ENCODE peak calls at places on chromosomes 1 and 21, in six cellular contexts. One of them, this sample, is unnamed.

GRCh38 chr21:26072891-26073615 is 97.5 kb downstream of the APP start:
- DNase-seq in naive B cell: no peak
- DNase-seq in activated gamma-delta T cell treated with Interleukin-2 at 50 U/mL for 16 hours: no peak
- DNase-seq in activated B cell treated with CpG ODN at 0.5 μM for 24 hours: no peak
- DNase-seq in brain microvascular endothelial cell: peak; percentile 87
- DNase-seq in AG04450: peak; percentile 44
- DNase-seq in this sample: no peak

GRCh38 chr1:188169971-188170370 is 1341.2 kb downstream of the PLA2G4A start:
- DNase-seq in brain microvascular endothelial cell: no peak
- DNase-seq in activated B cell treated with CpG ODN at 0.5 μM for 24 hours: no peak
- DNase-seq in AG04450: no peak
- DNase-seq in activated gamma-delta T cell treated with Interleukin-2 at 50 U/mL for 16 hours: no peak
- DNase-seq in naive B cell: no peak
- DNase-seq in this sample: no peak

GRCh38 chr1:209383907-209384709 is 199.4 kb upstream of the CAMK1G start:
- DNase-seq in brain microvascular endothelial cell: no peak
- DNase-seq in naive B cell: no peak
- DNase-seq in activated gamma-delta T cell treated with Interleukin-2 at 50 U/mL for 16 hours: no peak
- DNase-seq in activated B cell treated with CpG ODN at 0.5 μM for 24 hours: no peak
- DNase-seq in AG04450: no peak
- DNase-seq in this sample: no peak

GRCh38 chr1:100734716-100735115 is 15.2 kb downstream of the VCAM1 start:
- DNase-seq in AG04450: peak; percentile 37
- DNase-seq in activated gamma-delta T cell treated with Interleukin-2 at 50 U/mL for 16 hours: no peak
- DNase-seq in brain microvascular endothelial cell: no peak
- DNase-seq in naive B cell: no peak
- DNase-seq in activated B cell treated with CpG ODN at 0.5 μM for 24 hours: no peak
- DNase-seq in this sample: no peak

GRCh38 chr1:174428033-174428432 is 19.7 kb upstream of the GPR52 start:
- DNase-seq in brain microvascular endothelial cell: peak; percentile 1
- DNase-seq in activated gamma-delta T cell treated with Interleukin-2 at 50 U/mL for 16 hours: no peak
- DNase-seq in naive B cell: no peak
- DNase-seq in activated B cell treated with CpG ODN at 0.5 μM for 24 hours: no peak
- DNase-seq in AG04450: no peak
- DNase-seq in this sample: no peak

GRCh38 chr1:232084584-232085223 is 458.1 kb downstream of the DISC1 start:
- DNase-seq in activated B cell treated with CpG ODN at 0.5 μM for 24 hours: no peak
- DNase-seq in brain microvascular endothelial cell: peak; percentile 2
- DNase-seq in naive B cell: no peak
- DNase-seq in AG04450: no peak
- DNase-seq in activated gamma-delta T cell treated with Interleukin-2 at 50 U/mL for 16 hours: no peak
- DNase-seq in this sample: no peak

GRCh38 chr1:244322791-244323521 is 128.8 kb downstream of the ADSS2 start:
- DNase-seq in activated B cell treated with CpG ODN at 0.5 μM for 24 hours: no peak
- DNase-seq in brain microvascular endothelial cell: peak; percentile 95
- DNase-seq in naive B cell: no peak
- DNase-seq in activated gamma-delta T cell treated with Interleukin-2 at 50 U/mL for 16 hours: peak; percentile 46
- DNase-seq in AG04450: peak; percentile 82
- DNase-seq in this sample: peak; percentile 86

GRCh38 chr1:204972461-204972860 is 70.6 kb upstream of the CNTN2 start:
- DNase-seq in brain microvascular endothelial cell: no peak
- DNase-seq in naive B cell: no peak
- DNase-seq in AG04450: no peak
- DNase-seq in activated B cell treated with CpG ODN at 0.5 μM for 24 hours: no peak
- DNase-seq in activated gamma-delta T cell treated with Interleukin-2 at 50 U/mL for 16 hours: no peak
- DNase-seq in this sample: no peak

GRCh38 chr1:205588691-205589445 is 42.9 kb downstream of the ELK4 start:
- DNase-seq in naive B cell: no peak
- DNase-seq in activated gamma-delta T cell treated with Interleukin-2 at 50 U/mL for 16 hours: no peak
- DNase-seq in AG04450: no peak
- DNase-seq in brain microvascular endothelial cell: peak; percentile 56
- DNase-seq in activated B cell treated with CpG ODN at 0.5 μM for 24 hours: no peak
- DNase-seq in this sample: no peak

GRCh38 chr1:111720274-111720976 is 18.8 kb downstream of the INKA2 start:
- DNase-seq in AG04450: no peak
- DNase-seq in brain microvascular endothelial cell: no peak
- DNase-seq in naive B cell: no peak
- DNase-seq in activated gamma-delta T cell treated with Interleukin-2 at 50 U/mL for 16 hours: no peak
- DNase-seq in activated B cell treated with CpG ODN at 0.5 μM for 24 hours: no peak
- DNase-seq in this sample: no peak

GRCh38 chr1:1815606-1816281 is 37.5 kb upstream of the NADK start:
- DNase-seq in brain microvascular endothelial cell: no peak
- DNase-seq in naive B cell: no peak
- DNase-seq in activated B cell treated with CpG ODN at 0.5 μM for 24 hours: no peak
- DNase-seq in activated gamma-delta T cell treated with Interleukin-2 at 50 U/mL for 16 hours: no peak
- DNase-seq in AG04450: no peak
- DNase-seq in this sample: no peak

GRCh38 chr1:24969616-24970398 is 39.7 kb upstream of the RUNX3 start:
- DNase-seq in naive B cell: no peak
- DNase-seq in activated B cell treated with CpG ODN at 0.5 μM for 24 hours: no peak
- DNase-seq in activated gamma-delta T cell treated with Interleukin-2 at 50 U/mL for 16 hours: no peak
- DNase-seq in brain microvascular endothelial cell: no peak
- DNase-seq in AG04450: no peak
- DNase-seq in this sample: no peak

GRCh38 chr1:54886724-54887664 is at the start of gene DHCR24:
- DNase-seq in activated gamma-delta T cell treated with Interleukin-2 at 50 U/mL for 16 hours: peak; percentile 58
- DNase-seq in activated B cell treated with CpG ODN at 0.5 μM for 24 hours: peak; percentile 71
- DNase-seq in naive B cell: peak; percentile 69
- DNase-seq in brain microvascular endothelial cell: peak; percentile 70
- DNase-seq in AG04450: no peak
- DNase-seq in this sample: peak; percentile 41

GRCh38 chr1:201126832-201127754 is at the start of gene ASCL5:
- DNase-seq in activated B cell treated with CpG ODN at 0.5 μM for 24 hours: no peak
- DNase-seq in activated gamma-delta T cell treated with Interleukin-2 at 50 U/mL for 16 hours: no peak
- DNase-seq in naive B cell: no peak
- DNase-seq in brain microvascular endothelial cell: peak; percentile 43
- DNase-seq in AG04450: no peak
- DNase-seq in this sample: peak; percentile 47

GRCh38 chr21:28436286-28436932 is 556.3 kb downstream of the LTN1 start:
- DNase-seq in naive B cell: no peak
- DNase-seq in brain microvascular endothelial cell: peak; percentile 37
- DNase-seq in activated gamma-delta T cell treated with Interleukin-2 at 50 U/mL for 16 hours: no peak
- DNase-seq in AG04450: no peak
- DNase-seq in activated B cell treated with CpG ODN at 0.5 μM for 24 hours: no peak
- DNase-seq in this sample: no peak

GRCh38 chr1:27979151-27979858 is 19.5 kb downstream of the XKR8 start:
- DNase-seq in activated gamma-delta T cell treated with Interleukin-2 at 50 U/mL for 16 hours: no peak
- DNase-seq in activated B cell treated with CpG ODN at 0.5 μM for 24 hours: no peak
- DNase-seq in AG04450: peak; percentile 48
- DNase-seq in brain microvascular endothelial cell: peak; percentile 28
- DNase-seq in naive B cell: peak; percentile 43
- DNase-seq in this sample: no peak

GRCh38 chr21:46458315-46459023 is at the start of gene DIP2A:
- DNase-seq in AG04450: peak; percentile 88
- DNase-seq in activated B cell treated with CpG ODN at 0.5 μM for 24 hours: peak; percentile 95
- DNase-seq in naive B cell: peak; percentile 95
- DNase-seq in activated gamma-delta T cell treated with Interleukin-2 at 50 U/mL for 16 hours: peak; percentile 91
- DNase-seq in brain microvascular endothelial cell: peak; percentile 86
- DNase-seq in this sample: peak; percentile 90

GRCh38 chr1:230114245-230114651 is 47.2 kb downstream of the GALNT2 start:
- DNase-seq in brain microvascular endothelial cell: peak; percentile 82
- DNase-seq in activated gamma-delta T cell treated with Interleukin-2 at 50 U/mL for 16 hours: no peak
- DNase-seq in activated B cell treated with CpG ODN at 0.5 μM for 24 hours: no peak
- DNase-seq in AG04450: no peak
- DNase-seq in naive B cell: no peak
- DNase-seq in this sample: no peak

GRCh38 chr1:54421101-54421504 is 14.9 kb upstream of the SSBP3 start:
- DNase-seq in naive B cell: no peak
- DNase-seq in brain microvascular endothelial cell: no peak
- DNase-seq in activated B cell treated with CpG ODN at 0.5 μM for 24 hours: no peak
- DNase-seq in activated gamma-delta T cell treated with Interleukin-2 at 50 U/mL for 16 hours: no peak
- DNase-seq in AG04450: no peak
- DNase-seq in this sample: no peak

GRCh38 chr1:7290971-7291970 is 479.8 kb upstream of the VAMP3 start:
- DNase-seq in activated B cell treated with CpG ODN at 0.5 μM for 24 hours: no peak
- DNase-seq in naive B cell: no peak
- DNase-seq in activated gamma-delta T cell treated with Interleukin-2 at 50 U/mL for 16 hours: no peak
- DNase-seq in brain microvascular endothelial cell: peak; percentile 13
- DNase-seq in AG04450: no peak
- DNase-seq in this sample: peak; percentile 51

GRCh38 chr1:180791806-180792205 is 120.9 kb upstream of the KIAA1614 start:
- DNase-seq in naive B cell: peak; percentile 4
- DNase-seq in activated B cell treated with CpG ODN at 0.5 μM for 24 hours: no peak
- DNase-seq in AG04450: no peak
- DNase-seq in brain microvascular endothelial cell: no peak
- DNase-seq in activated gamma-delta T cell treated with Interleukin-2 at 50 U/mL for 16 hours: no peak
- DNase-seq in this sample: no peak

GRCh38 chr1:162612606-162613400 is 19.5 kb upstream of the DDR2 start:
- DNase-seq in AG04450: no peak
- DNase-seq in activated B cell treated with CpG ODN at 0.5 μM for 24 hours: no peak
- DNase-seq in activated gamma-delta T cell treated with Interleukin-2 at 50 U/mL for 16 hours: no peak
- DNase-seq in brain microvascular endothelial cell: no peak
- DNase-seq in naive B cell: no peak
- DNase-seq in this sample: no peak

GRCh38 chr1:153354515-153355193 is 3.0 kb upstream of the S100A9 start:
- DNase-seq in brain microvascular endothelial cell: no peak
- DNase-seq in activated B cell treated with CpG ODN at 0.5 μM for 24 hours: no peak
- DNase-seq in AG04450: no peak
- DNase-seq in naive B cell: no peak
- DNase-seq in activated gamma-delta T cell treated with Interleukin-2 at 50 U/mL for 16 hours: no peak
- DNase-seq in this sample: no peak

GRCh38 chr21:33042812-33043211 is 17.1 kb downstream of the OLIG2 start:
- DNase-seq in activated gamma-delta T cell treated with Interleukin-2 at 50 U/mL for 16 hours: no peak
- DNase-seq in activated B cell treated with CpG ODN at 0.5 μM for 24 hours: no peak
- DNase-seq in brain microvascular endothelial cell: peak; percentile 92
- DNase-seq in naive B cell: no peak
- DNase-seq in AG04450: peak; percentile 85
- DNase-seq in this sample: no peak

GRCh38 chr1:221716713-221717490 is 25.0 kb downstream of the DUSP10 start:
- DNase-seq in brain microvascular endothelial cell: no peak
- DNase-seq in activated B cell treated with CpG ODN at 0.5 μM for 24 hours: no peak
- DNase-seq in naive B cell: no peak
- DNase-seq in activated gamma-delta T cell treated with Interleukin-2 at 50 U/mL for 16 hours: no peak
- DNase-seq in AG04450: no peak
- DNase-seq in this sample: no peak

GRCh38 chr1:116379057-116379630 is 6.1 kb downstream of the ATP1A1 start:
- DNase-seq in brain microvascular endothelial cell: no peak
- DNase-seq in AG04450: no peak
- DNase-seq in naive B cell: no peak
- DNase-seq in activated gamma-delta T cell treated with Interleukin-2 at 50 U/mL for 16 hours: no peak
- DNase-seq in activated B cell treated with CpG ODN at 0.5 μM for 24 hours: no peak
- DNase-seq in this sample: no peak

GRCh38 chr1:200355815-200356214 is 54.0 kb downstream of the ZNF281 start:
- DNase-seq in brain microvascular endothelial cell: no peak
- DNase-seq in activated gamma-delta T cell treated with Interleukin-2 at 50 U/mL for 16 hours: no peak
- DNase-seq in AG04450: no peak
- DNase-seq in activated B cell treated with CpG ODN at 0.5 μM for 24 hours: no peak
- DNase-seq in naive B cell: no peak
- DNase-seq in this sample: no peak

GRCh38 chr1:247639381-247639981 is 34.1 kb downstream of the OR2G3 start:
- DNase-seq in activated gamma-delta T cell treated with Interleukin-2 at 50 U/mL for 16 hours: peak; percentile 24
- DNase-seq in AG04450: no peak
- DNase-seq in brain microvascular endothelial cell: no peak
- DNase-seq in activated B cell treated with CpG ODN at 0.5 μM for 24 hours: no peak
- DNase-seq in naive B cell: peak; percentile 8
- DNase-seq in this sample: no peak

GRCh38 chr1:226355679-226356583 is 47.0 kb upstream of the LIN9 start:
- DNase-seq in activated B cell treated with CpG ODN at 0.5 μM for 24 hours: no peak
- DNase-seq in naive B cell: no peak
- DNase-seq in AG04450: no peak
- DNase-seq in activated gamma-delta T cell treated with Interleukin-2 at 50 U/mL for 16 hours: no peak
- DNase-seq in brain microvascular endothelial cell: no peak
- DNase-seq in this sample: no peak

GRCh38 chr1:8678688-8679410 is 138.6 kb downstream of the RERE start:
- DNase-seq in AG04450: no peak
- DNase-seq in activated B cell treated with CpG ODN at 0.5 μM for 24 hours: no peak
- DNase-seq in activated gamma-delta T cell treated with Interleukin-2 at 50 U/mL for 16 hours: no peak
- DNase-seq in brain microvascular endothelial cell: no peak
- DNase-seq in naive B cell: no peak
- DNase-seq in this sample: no peak

GRCh38 chr1:203839081-203839480 is 22.3 kb upstream of the SNRPE start:
- DNase-seq in activated B cell treated with CpG ODN at 0.5 μM for 24 hours: no peak
- DNase-seq in naive B cell: no peak
- DNase-seq in brain microvascular endothelial cell: peak; percentile 84
- DNase-seq in activated gamma-delta T cell treated with Interleukin-2 at 50 U/mL for 16 hours: no peak
- DNase-seq in AG04450: peak; percentile 46
- DNase-seq in this sample: peak; percentile 39

GRCh38 chr1:17119076-17119743 is at the start of gene PADI2:
- DNase-seq in AG04450: no peak
- DNase-seq in brain microvascular endothelial cell: peak; percentile 12
- DNase-seq in activated B cell treated with CpG ODN at 0.5 μM for 24 hours: peak; percentile 69
- DNase-seq in activated gamma-delta T cell treated with Interleukin-2 at 50 U/mL for 16 hours: no peak
- DNase-seq in naive B cell: peak; percentile 41
- DNase-seq in this sample: no peak

GRCh38 chr1:26357121-26357602 is 3.2 kb upstream of the CRYBG2 start:
- DNase-seq in naive B cell: no peak
- DNase-seq in activated B cell treated with CpG ODN at 0.5 μM for 24 hours: no peak
- DNase-seq in AG04450: no peak
- DNase-seq in activated gamma-delta T cell treated with Interleukin-2 at 50 U/mL for 16 hours: no peak
- DNase-seq in brain microvascular endothelial cell: no peak
- DNase-seq in this sample: no peak

GRCh38 chr21:33036430-33037162 is 10.9 kb downstream of the OLIG2 start:
- DNase-seq in naive B cell: no peak
- DNase-seq in activated gamma-delta T cell treated with Interleukin-2 at 50 U/mL for 16 hours: peak; percentile 35
- DNase-seq in AG04450: peak; percentile 18
- DNase-seq in brain microvascular endothelial cell: peak; percentile 55
- DNase-seq in activated B cell treated with CpG ODN at 0.5 μM for 24 hours: no peak
- DNase-seq in this sample: no peak

GRCh38 chr1:226395753-226396152 is 12.1 kb downstream of the PARP1 start:
- DNase-seq in activated gamma-delta T cell treated with Interleukin-2 at 50 U/mL for 16 hours: no peak
- DNase-seq in activated B cell treated with CpG ODN at 0.5 μM for 24 hours: no peak
- DNase-seq in AG04450: no peak
- DNase-seq in brain microvascular endothelial cell: no peak
- DNase-seq in naive B cell: no peak
- DNase-seq in this sample: no peak

GRCh38 chr1:226800763-226801380 is 61.8 kb upstream of the ITPKB start:
- DNase-seq in activated B cell treated with CpG ODN at 0.5 μM for 24 hours: no peak
- DNase-seq in naive B cell: no peak
- DNase-seq in activated gamma-delta T cell treated with Interleukin-2 at 50 U/mL for 16 hours: no peak
- DNase-seq in AG04450: no peak
- DNase-seq in brain microvascular endothelial cell: no peak
- DNase-seq in this sample: no peak

GRCh38 chr1:4220362-4220761 is 320.3 kb upstream of the C1orf174 start:
- DNase-seq in AG04450: no peak
- DNase-seq in naive B cell: no peak
- DNase-seq in activated B cell treated with CpG ODN at 0.5 μM for 24 hours: no peak
- DNase-seq in brain microvascular endothelial cell: no peak
- DNase-seq in activated gamma-delta T cell treated with Interleukin-2 at 50 U/mL for 16 hours: no peak
- DNase-seq in this sample: no peak

GRCh38 chr1:145892486-145893087 is 6.9 kb upstream of the ANKRD35 start:
- DNase-seq in AG04450: peak; percentile 32
- DNase-seq in brain microvascular endothelial cell: no peak
- DNase-seq in activated B cell treated with CpG ODN at 0.5 μM for 24 hours: no peak
- DNase-seq in activated gamma-delta T cell treated with Interleukin-2 at 50 U/mL for 16 hours: no peak
- DNase-seq in naive B cell: no peak
- DNase-seq in this sample: no peak

GRCh38 chr1:216459651-216460200 is 36.5 kb upstream of the USH2A start:
- DNase-seq in brain microvascular endothelial cell: no peak
- DNase-seq in naive B cell: no peak
- DNase-seq in AG04450: no peak
- DNase-seq in activated gamma-delta T cell treated with Interleukin-2 at 50 U/mL for 16 hours: no peak
- DNase-seq in activated B cell treated with CpG ODN at 0.5 μM for 24 hours: no peak
- DNase-seq in this sample: no peak

GRCh38 chr1:54136269-54136896 is 16.4 kb downstream of the CDCP2 start:
- DNase-seq in brain microvascular endothelial cell: no peak
- DNase-seq in AG04450: no peak
- DNase-seq in naive B cell: no peak
- DNase-seq in activated B cell treated with CpG ODN at 0.5 μM for 24 hours: no peak
- DNase-seq in activated gamma-delta T cell treated with Interleukin-2 at 50 U/mL for 16 hours: no peak
- DNase-seq in this sample: no peak